ENCODE peak calls at places on chromosomes 12 and 14, in eight cellular contexts. F, Q, P, X, R, N, U and D are unnamed samples.

GRCh38 chr12:55931317-55931779 is 386 bp downstream of the DGKA start:
- DNase-seq in R (no peak), U (no peak), Q (no peak), X (no peak), F (no peak), P (no peak), N (no peak), D (peak)

GRCh38 chr14:98994571-98994970 is 277.4 kb downstream of the BCL11B start:
- DNase-seq in Q (no peak), X (no peak), U (no peak), R (no peak), N (no peak), F (no peak), P (no peak), D (no peak)

GRCh38 chr12:53725824-53726223 is 1.4 kb downstream of the CALCOCO1 start:
- DNase-seq in Q (no peak), P (no peak), N (no peak), R (no peak), F (no peak), U (no peak), X (no peak), D (peak)

GRCh38 chr12:109760031-109760929 is 46.7 kb downstream of the FAM222A start:
- DNase-seq in Q (no peak), R (no peak), N (no peak), P (no peak), X (no peak), F (peak), U (no peak), D (no peak)

GRCh38 chr14:43204816-43205215 is 1302.3 kb downstream of the FSCB start:
- DNase-seq in F (no peak), P (no peak), N (no peak), X (no peak), Q (no peak), R (no peak), U (peak), D (no peak)

GRCh38 chr14:85562630-85563029 is 32.7 kb downstream of the FLRT2 start:
- DNase-seq in N (no peak), U (no peak), F (no peak), Q (no peak), X (no peak), P (no peak), R (no peak), D (no peak)

GRCh38 chr12:32476446-32476845 is 77.1 kb downstream of the FGD4 start:
- DNase-seq in R (no peak), X (no peak), F (no peak), U (no peak), P (no peak), N (no peak), Q (no peak), D (no peak)

GRCh38 chr12:48349471-48349870 is 1.2 kb downstream of the ZNF641 start:
- DNase-seq in R (no peak), X (peak), Q (no peak), N (no peak), F (peak), U (no peak), P (no peak), D (no peak)

GRCh38 chr14:80638620-80639215 is 302.8 kb downstream of the CEP128 start:
- DNase-seq in X (no peak), P (no peak), F (no peak), Q (peak), U (peak), R (no peak), N (peak), D (peak)